ENCODE peak calls at places on chromosomes 6 and 20, in six cellular contexts. B is iris pigment epithelial cell, S is Kasumi-1, Z is MV-4-11, V is T-helper 2 cell, F is Karpas-422. L is an unnamed sample.
A peak's percentile ranks its signal among the peaks of the same experiment; 100 is the strongest.

GRCh38 chr6:32137454-32137853 is 7.4 kb upstream of the FKBPL start:
- DNase-seq in B (no peak), S (no peak), Z (no peak), V (no peak), F (no peak), L (no peak)

GRCh38 chr6:85089255-85089654 is 324.9 kb upstream of the TBX18 start:
- DNase-seq in B (no peak), S (no peak), Z (no peak), V (no peak), F (no peak), L (no peak)

GRCh38 chr6:49528571-49528970 is 21.9 kb upstream of the C6orf141 start:
- DNase-seq in B (no peak), S (no peak), Z (no peak), V (no peak), F (no peak), L (peak; percentile 80)

GRCh38 chr20:34581341-34582189 is 23.0 kb downstream of the MAP1LC3A start:
- DNase-seq in B (peak; percentile 66), S (no peak), Z (no peak), V (no peak), F (no peak), L (no peak)

GRCh38 chr6:169701218-169701952 is 444 bp downstream of the WDR27 start:
- DNase-seq in B (no peak), S (peak; percentile 57), Z (no peak), V (no peak), F (peak; percentile 78), L (peak; percentile 15)

GRCh38 chr6:144725731-144726522 is 440.8 kb downstream of the UTRN start:
- DNase-seq in B (peak; percentile 10), S (no peak), Z (no peak), V (no peak), F (no peak), L (peak; percentile 28)

GRCh38 chr20:20561841-20562240 is 150.6 kb downstream of the RALGAPA2 start:
- DNase-seq in B (no peak), S (no peak), Z (no peak), V (no peak), F (no peak), L (no peak)

GRCh38 chr6:56072856-56073255 is 174.5 kb downstream of the COL21A1 start:
- DNase-seq in B (peak; percentile 95), S (no peak), Z (no peak), V (no peak), F (no peak), L (no peak)

GRCh38 chr6:148440877-148441453 is 98.3 kb downstream of the SASH1 start:
- DNase-seq in B (peak; percentile 92), S (no peak), Z (peak; percentile 54), V (no peak), F (no peak), L (peak; percentile 72)

GRCh38 chr20:35014537-35014936 is 58.9 kb downstream of the MYH7B start:
- DNase-seq in B (no peak), S (no peak), Z (no peak), V (no peak), F (peak; percentile 84), L (no peak)

GRCh38 chr6:89385156-89385667 is 26.9 kb downstream of the RRAGD start:
- DNase-seq in B (peak; percentile 42), S (no peak), Z (peak; percentile 56), V (no peak), F (peak; percentile 67), L (peak; percentile 92)

GRCh38 chr6:143368426-143368825 is 82.1 kb downstream of the ADAT2 start:
- DNase-seq in B (peak; percentile 43), S (no peak), Z (peak; percentile 24), V (no peak), F (no peak), L (peak; percentile 87)

GRCh38 chr6:38567436-38567835 is 72.3 kb downstream of the BTBD9 start:
- DNase-seq in B (peak; percentile 95), S (no peak), Z (no peak), V (no peak), F (no peak), L (peak; percentile 48)